ENCODE peak calls at places on chromosome X, in six cellular contexts. One of them, this sample, is unnamed. For H3K27me3 and H3K9me3, the result is how much of the 10 kb centered on the place peaks cover.

GRCh38 chrX:40201486-40201885 is 103.7 kb upstream of the BCOR start:
- DNase-seq in esophagus squamous epithelium: no peak
- DNase-seq in PC-3: no peak
- DNase-seq in pancreas: no peak
- DNase-seq in sigmoid colon: no peak
- DNase-seq in IMR-90: no peak
- DNase-seq in this sample: no peak

GRCh38 chrX:117910216-117910615 is 206.4 kb downstream of the KLHL13 start:
- DNase-seq in PC-3: no peak
- DNase-seq in IMR-90: peak
- DNase-seq in pancreas: no peak
- DNase-seq in esophagus squamous epithelium: no peak
- DNase-seq in sigmoid colon: no peak
- DNase-seq in this sample: no peak

GRCh38 chrX:40877869-40878268 is 142.5 kb upstream of the MED14 start:
- DNase-seq in sigmoid colon: no peak
- DNase-seq in PC-3: peak
- DNase-seq in IMR-90: peak
- DNase-seq in pancreas: no peak
- DNase-seq in esophagus squamous epithelium: no peak
- DNase-seq in this sample: no peak

GRCh38 chrX:72069380-72070160 is 62.1 kb downstream of the RTL5 start:
- DNase-seq in esophagus squamous epithelium: no peak
- DNase-seq in PC-3: no peak
- DNase-seq in IMR-90: no peak
- DNase-seq in sigmoid colon: peak
- DNase-seq in pancreas: no peak
- DNase-seq in this sample: no peak

GRCh38 chrX:112769034-112769433 is 71.6 kb downstream of the AMOT start:
- DNase-seq in PC-3: no peak
- DNase-seq in esophagus squamous epithelium: no peak
- DNase-seq in pancreas: no peak
- DNase-seq in IMR-90: peak
- DNase-seq in sigmoid colon: no peak
- DNase-seq in this sample: no peak

GRCh38 chrX:70132244-70132643 is 1.0 kb upstream of the IGBP1 start:
- DNase-seq in sigmoid colon: no peak
- DNase-seq in IMR-90: no peak
- DNase-seq in PC-3: peak
- DNase-seq in pancreas: no peak
- DNase-seq in esophagus squamous epithelium: no peak
- DNase-seq in this sample: no peak

GRCh38 chrX:125998432-125998831 is 167.7 kb downstream of the DCAF12L2 start:
- DNase-seq in IMR-90: no peak
- DNase-seq in sigmoid colon: no peak
- DNase-seq in PC-3: peak
- DNase-seq in pancreas: no peak
- DNase-seq in esophagus squamous epithelium: no peak
- DNase-seq in this sample: no peak

GRCh38 chrX:142898164-142898563 is 127.6 kb upstream of the SPANXN4 start:
- DNase-seq in sigmoid colon: no peak
- DNase-seq in esophagus squamous epithelium: no peak
- DNase-seq in IMR-90: no peak
- DNase-seq in pancreas: no peak
- DNase-seq in PC-3: no peak
- DNase-seq in this sample: no peak

GRCh38 chrX:110167952-110168451 is 149.9 kb downstream of the AMMECR1 start:
- DNase-seq in PC-3: peak
- DNase-seq in sigmoid colon: no peak
- DNase-seq in IMR-90: no peak
- DNase-seq in pancreas: peak
- DNase-seq in esophagus squamous epithelium: no peak
- DNase-seq in this sample: no peak

GRCh38 chrX:69546417-69546816 is 42.3 kb downstream of the NALF2 start:
- DNase-seq in PC-3: no peak
- DNase-seq in pancreas: no peak
- DNase-seq in IMR-90: no peak
- DNase-seq in esophagus squamous epithelium: no peak
- DNase-seq in sigmoid colon: no peak
- DNase-seq in this sample: no peak

GRCh38 chrX:109943740-109944092 is 59.2 kb upstream of the TMEM164 start:
- DNase-seq in esophagus squamous epithelium: no peak
- DNase-seq in sigmoid colon: no peak
- DNase-seq in PC-3: no peak
- DNase-seq in pancreas: no peak
- DNase-seq in IMR-90: no peak
- DNase-seq in this sample: no peak

GRCh38 chrX:44974462-44974861 is 101.5 kb downstream of the KDM6A start:
- DNase-seq in PC-3: peak
- DNase-seq in pancreas: no peak
- DNase-seq in sigmoid colon: no peak
- DNase-seq in esophagus squamous epithelium: no peak
- DNase-seq in IMR-90: peak
- DNase-seq in this sample: no peak

GRCh38 chrX:97672138-97672537 is 788.4 kb downstream of the RPA4 start:
- DNase-seq in PC-3: no peak
- DNase-seq in pancreas: no peak
- DNase-seq in sigmoid colon: no peak
- DNase-seq in esophagus squamous epithelium: no peak
- DNase-seq in IMR-90: no peak
- DNase-seq in this sample: no peak

GRCh38 chrX:100750901-100751300 is 19.0 kb upstream of the SYTL4 start:
- DNase-seq in pancreas: no peak
- DNase-seq in sigmoid colon: no peak
- DNase-seq in esophagus squamous epithelium: no peak
- DNase-seq in IMR-90: no peak
- DNase-seq in PC-3: peak
- DNase-seq in this sample: no peak
- H3K27me3 ChIP-seq in pancreas: under half
- H3K27me3 ChIP-seq in sigmoid colon: under half
- H3K27me3 ChIP-seq in esophagus squamous epithelium: under half
- H3K27me3 ChIP-seq in IMR-90: under half
- H3K27me3 ChIP-seq in PC-3: under half
- H3K27me3 ChIP-seq in this sample: under half

GRCh38 chrX:370244-370962 is 16.3 kb downstream of the PPP2R3B start:
- DNase-seq in pancreas: no peak
- DNase-seq in PC-3: no peak
- DNase-seq in IMR-90: no peak
- DNase-seq in esophagus squamous epithelium: no peak
- DNase-seq in sigmoid colon: no peak
- DNase-seq in this sample: no peak
- TF ChIP-seq CTCF in pancreas: no peak
- TF ChIP-seq CTCF in PC-3: no peak
- TF ChIP-seq CTCF in IMR-90: no peak
- TF ChIP-seq CTCF in esophagus squamous epithelium: no peak
- TF ChIP-seq CTCF in sigmoid colon: no peak
- TF ChIP-seq CTCF in this sample: no peak

GRCh38 chrX:151771726-151772125 is 37.2 kb downstream of the CNGA2 start:
- DNase-seq in esophagus squamous epithelium: no peak
- DNase-seq in PC-3: no peak
- DNase-seq in IMR-90: no peak
- DNase-seq in pancreas: no peak
- DNase-seq in sigmoid colon: no peak
- DNase-seq in this sample: no peak

GRCh38 chrX:151776936-151777335 is 42.4 kb downstream of the CNGA2 start:
- DNase-seq in pancreas: no peak
- DNase-seq in PC-3: no peak
- DNase-seq in sigmoid colon: no peak
- DNase-seq in esophagus squamous epithelium: no peak
- DNase-seq in IMR-90: no peak
- DNase-seq in this sample: no peak

GRCh38 chrX:151776113-151776790 is 41.7 kb downstream of the CNGA2 start:
- DNase-seq in pancreas: no peak
- DNase-seq in IMR-90: no peak
- DNase-seq in PC-3: no peak
- DNase-seq in esophagus squamous epithelium: no peak
- DNase-seq in sigmoid colon: no peak
- DNase-seq in this sample: no peak

GRCh38 chrX:151779258-151779657 is 44.7 kb downstream of the CNGA2 start:
- DNase-seq in sigmoid colon: no peak
- DNase-seq in esophagus squamous epithelium: no peak
- DNase-seq in pancreas: no peak
- DNase-seq in PC-3: no peak
- DNase-seq in IMR-90: no peak
- DNase-seq in this sample: no peak

DNA sequence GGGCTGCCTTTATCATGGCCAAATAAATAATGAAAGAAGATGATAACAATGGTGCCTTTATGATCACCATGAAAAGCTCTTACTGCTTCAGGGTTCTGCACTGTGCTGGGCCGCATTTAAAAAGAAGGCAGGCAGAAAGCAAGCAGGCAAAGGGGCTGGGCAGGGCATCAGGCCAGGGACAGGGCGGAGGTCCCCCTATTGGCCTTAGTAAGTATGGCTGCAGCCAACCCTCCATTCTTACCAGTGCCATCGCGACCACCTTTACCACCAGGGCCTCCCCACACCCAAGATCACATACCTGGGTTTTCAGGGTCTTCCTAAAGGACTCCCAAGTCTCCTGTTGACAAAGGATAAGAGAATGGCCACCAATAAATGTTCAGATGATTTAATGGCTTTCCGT is 38.9 kb downstream of the CNGA2 start:
- DNase-seq in PC-3: no peak
- DNase-seq in sigmoid colon: no peak
- DNase-seq in IMR-90: no peak
- DNase-seq in esophagus squamous epithelium: no peak
- DNase-seq in pancreas: no peak
- DNase-seq in this sample: no peak
- H3K9me3 ChIP-seq in PC-3: under half
- H3K9me3 ChIP-seq in sigmoid colon: under half
- H3K9me3 ChIP-seq in IMR-90: under half
- H3K9me3 ChIP-seq in esophagus squamous epithelium: under half
- H3K9me3 ChIP-seq in pancreas: under half
- H3K9me3 ChIP-seq in this sample: under half

GRCh38 chrX:27626066-27626465 is 35.9 kb downstream of the DCAF8L2 start:
- DNase-seq in pancreas: no peak
- DNase-seq in PC-3: no peak
- DNase-seq in IMR-90: no peak
- DNase-seq in sigmoid colon: no peak
- DNase-seq in esophagus squamous epithelium: no peak
- DNase-seq in this sample: no peak
- H3K27me3 ChIP-seq in pancreas: under half
- H3K27me3 ChIP-seq in PC-3: under half
- H3K27me3 ChIP-seq in IMR-90: under half
- H3K27me3 ChIP-seq in sigmoid colon: under half
- H3K27me3 ChIP-seq in esophagus squamous epithelium: under half
- H3K27me3 ChIP-seq in this sample: under half

DNA sequence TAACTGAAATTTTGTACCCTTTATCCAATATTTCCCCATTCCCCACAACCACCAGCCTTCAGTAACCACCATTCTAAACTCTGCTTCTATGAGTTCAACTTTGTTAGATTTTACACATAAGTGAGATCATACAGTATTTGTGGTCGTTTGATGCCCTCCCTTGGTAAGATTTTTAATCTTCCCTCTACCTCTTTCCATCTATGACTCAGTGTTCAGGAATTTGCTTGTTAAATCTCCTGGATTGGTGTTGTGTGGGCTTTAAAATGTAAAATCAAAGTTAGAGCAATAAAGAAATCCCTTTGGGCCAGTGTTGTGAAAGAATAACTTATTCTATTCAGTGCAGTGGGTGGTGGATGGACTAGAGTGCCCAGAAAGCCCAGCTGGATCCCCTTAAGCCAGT is 37.4 kb downstream of the SLC16A2 start:
- DNase-seq in esophagus squamous epithelium: no peak
- DNase-seq in pancreas: no peak
- DNase-seq in sigmoid colon: no peak
- DNase-seq in PC-3: peak
- DNase-seq in IMR-90: peak
- DNase-seq in this sample: no peak
- TF ChIP-seq CTCF in esophagus squamous epithelium: no peak
- TF ChIP-seq CTCF in pancreas: no peak
- TF ChIP-seq CTCF in sigmoid colon: peak
- TF ChIP-seq CTCF in PC-3: peak
- TF ChIP-seq CTCF in IMR-90: peak
- TF ChIP-seq CTCF in this sample: no peak

DNA sequence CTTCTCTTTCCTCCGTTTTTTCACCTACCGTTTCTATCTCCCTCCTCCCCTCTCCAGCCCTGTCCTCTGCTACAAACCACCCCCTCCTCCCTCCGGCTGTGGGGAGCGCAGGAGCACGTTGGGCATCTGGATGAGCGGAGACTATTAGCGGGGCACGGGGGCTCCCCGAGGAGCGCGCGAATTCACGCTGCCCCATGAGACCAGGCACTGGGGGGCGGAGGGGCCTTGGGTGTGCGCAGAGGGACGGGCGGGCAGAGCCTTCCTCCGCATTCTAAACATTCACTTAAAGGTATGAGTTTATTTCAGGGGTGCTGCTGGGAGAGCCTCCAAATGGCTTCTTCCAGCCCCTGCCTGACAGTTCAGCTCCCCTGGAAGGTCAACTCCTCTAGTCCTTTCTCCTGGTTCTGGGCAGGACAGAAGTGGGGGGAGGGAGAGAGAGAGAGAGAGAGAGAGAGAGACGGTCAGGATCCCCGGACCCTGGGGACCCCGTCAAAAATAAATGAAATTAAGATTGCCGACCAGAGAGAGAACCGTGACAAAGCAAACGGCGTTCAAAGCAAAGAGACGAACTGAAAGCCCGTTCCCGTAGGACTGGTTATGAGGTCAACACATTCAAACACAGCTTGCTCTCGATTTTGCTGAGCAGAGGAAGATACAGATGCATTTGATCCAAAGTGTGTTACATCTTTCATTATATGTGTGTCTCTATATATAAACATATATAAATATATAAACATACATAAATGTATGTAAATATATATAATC is 5.0 kb downstream of the SHOX start:
- DNase-seq in esophagus squamous epithelium: no peak
- DNase-seq in sigmoid colon: no peak
- DNase-seq in PC-3: no peak
- DNase-seq in IMR-90: no peak
- DNase-seq in pancreas: peak
- DNase-seq in this sample: no peak
- H3K9me3 ChIP-seq in esophagus squamous epithelium: under half
- H3K9me3 ChIP-seq in sigmoid colon: under half
- H3K9me3 ChIP-seq in PC-3: under half
- H3K9me3 ChIP-seq in IMR-90: under half
- H3K9me3 ChIP-seq in pancreas: under half
- H3K9me3 ChIP-seq in this sample: under half